ENCODE peak calls at places on chromosomes 4 and X, in eight cellular contexts. R, K, I, Z, W, L, A and T are unnamed samples. For H3K4me1, the result is how much of the 10 kb centered on the place peaks cover.

GRCh38 chr4:176436500-176436973 is 116.8 kb downstream of the SPCS3 start:
- DNase-seq in R (peak), K (no peak), I (no peak), Z (no peak), W (no peak), L (no peak), A (peak), T (no peak)

GRCh38 chr4:107035711-107036601 is at the start of gene DKK2:
- DNase-seq in R (no peak), K (no peak), I (no peak), Z (peak), W (peak), L (no peak), A (no peak), T (peak)

GRCh38 chr4:186067757-186068385 is 1.1 kb upstream of the TLR3 start:
- DNase-seq in R (no peak), K (peak), I (peak), Z (peak), W (no peak), L (peak), A (peak), T (peak)

GRCh38 chr4:112058433-112058832 is 86.8 kb upstream of the FAM241A start:
- DNase-seq in R (no peak), K (no peak), I (no peak), Z (no peak), W (no peak), L (no peak), A (no peak), T (no peak)

GRCh38 chr4:13236485-13236884 is 247.7 kb downstream of the RAB28 start:
- DNase-seq in R (no peak), K (no peak), I (no peak), Z (no peak), W (no peak), L (no peak), A (no peak), T (no peak)

GRCh38 chr4:52250124-52250523 is 199.0 kb downstream of the SPATA18 start:
- DNase-seq in R (no peak), K (peak), I (peak), Z (no peak), W (no peak), L (no peak), A (no peak), T (peak)

GRCh38 chr4:38069271-38069760 is 109.1 kb downstream of the PTTG2 start:
- DNase-seq in R (peak), K (peak), I (no peak), Z (peak), W (no peak), L (no peak), A (peak), T (peak)

GRCh38 chrX:139826065-139827044 is 106.5 kb downstream of the ATP11C start:
- DNase-seq in R (no peak), K (no peak), I (no peak), Z (no peak), W (no peak), L (no peak), A (peak), T (peak)

GRCh38 chr4:113969935-113970334 is 9.5 kb downstream of the ARSJ start:
- DNase-seq in R (no peak), K (no peak), I (no peak), Z (no peak), W (no peak), L (no peak), A (no peak), T (no peak)

GRCh38 chr4:138611721-138612120 is 369.6 kb upstream of the SLC7A11 start:
- DNase-seq in R (no peak), K (no peak), I (no peak), Z (no peak), W (no peak), L (no peak), A (no peak), T (peak)

GRCh38 chr4:69830529-69831269 is 29.2 kb downstream of the SULT1E1 start:
- DNase-seq in R (no peak), K (peak), I (no peak), Z (peak), W (no peak), L (no peak), A (peak), T (no peak)

GRCh38 chrX:16445166-16445752 is 204.7 kb upstream of the S100G start:
- DNase-seq in R (peak), K (peak), I (peak), Z (peak), W (no peak), L (peak), A (peak), T (peak)

GRCh38 chr4:113020966-113021365 is 28.5 kb upstream of the ANK2 start:
- DNase-seq in R (no peak), K (no peak), I (peak), Z (no peak), W (no peak), L (no peak), A (peak), T (peak)

GRCh38 chrX:103845165-103845653 is 13.2 kb upstream of the RAB9B start:
- DNase-seq in R (peak), K (peak), I (peak), Z (peak), W (peak), L (peak), A (peak), T (peak)

GRCh38 chrX:13750204-13750603 is 15.7 kb downstream of the OFD1 start:
- DNase-seq in R (peak), K (no peak), I (no peak), Z (peak), W (no peak), L (peak), A (peak), T (peak)

GRCh38 chr4:141786921-141787320 is 150.5 kb downstream of the IL15 start:
- DNase-seq in R (no peak), K (no peak), I (no peak), Z (no peak), W (no peak), L (no peak), A (no peak), T (no peak)

GRCh38 chrX:2484721-2485459 is 15.9 kb downstream of the DHRSX start:
- DNase-seq in R (no peak), K (no peak), I (peak), Z (no peak), W (no peak), L (no peak), A (peak), T (peak)

GRCh38 chr4:175470141-175470540 is 341.9 kb downstream of the GPM6A start:
- DNase-seq in R (no peak), K (no peak), I (no peak), Z (no peak), W (no peak), L (no peak), A (no peak), T (no peak)

GRCh38 chrX:29478336-29479069 is 736.9 kb upstream of the MAGEB2 start:
- DNase-seq in R (peak), K (peak), I (peak), Z (peak), W (no peak), L (no peak), A (peak), T (peak)

GRCh38 chr4:140156529-140157171 is 2.7 kb upstream of the MAML3 start:
- DNase-seq in R (no peak), K (no peak), I (no peak), Z (no peak), W (no peak), L (peak), A (no peak), T (no peak)

GRCh38 chr4:142435599-142436235 is 410.4 kb downstream of the INPP4B start:
- DNase-seq in R (no peak), K (peak), I (no peak), Z (peak), W (no peak), L (no peak), A (no peak), T (peak)

GRCh38 chr4:99644453-99644852 is 13.2 kb downstream of the C4orf54 start:
- DNase-seq in R (no peak), K (no peak), I (no peak), Z (no peak), W (no peak), L (no peak), A (no peak), T (no peak)

GRCh38 chr4:7372673-7373072 is 62.1 kb downstream of the PSAPL1 start:
- DNase-seq in R (no peak), K (no peak), I (no peak), Z (no peak), W (peak), L (no peak), A (peak), T (peak)

GRCh38 chr4:108828620-108829019 is 65.8 kb upstream of the ETNPPL start:
- DNase-seq in R (no peak), K (peak), I (no peak), Z (no peak), W (no peak), L (no peak), A (no peak), T (peak)

GRCh38 chr4:147732516-147733193 is 767 bp downstream of the ARHGAP10 start:
- DNase-seq in R (peak), K (peak), I (peak), Z (peak), W (peak), L (peak), A (peak), T (peak)

GRCh38 chr4:53618321-53618720 is 27.0 kb upstream of the LNX1 start:
- DNase-seq in R (no peak), K (no peak), I (no peak), Z (no peak), W (no peak), L (no peak), A (no peak), T (no peak)

GRCh38 chr4:25865586-25865985 is 2.8 kb upstream of the SEL1L3 start:
- DNase-seq in R (peak), K (peak), I (no peak), Z (peak), W (no peak), L (no peak), A (no peak), T (peak)

GRCh38 chr4:111400736-111401135 is 744.5 kb upstream of the FAM241A start:
- DNase-seq in R (no peak), K (peak), I (peak), Z (no peak), W (no peak), L (no peak), A (peak), T (peak)

GRCh38 chr4:151489462-151490203 is 80.7 kb downstream of the FHIP1A start:
- DNase-seq in R (no peak), K (no peak), I (no peak), Z (no peak), W (no peak), L (no peak), A (no peak), T (no peak)

GRCh38 chr4:131638776-131639175 is 1510.3 kb upstream of the PCDH10 start:
- DNase-seq in R (no peak), K (no peak), I (no peak), Z (no peak), W (no peak), L (no peak), A (peak), T (no peak)

GRCh38 chr4:131649227-131649626 is 1499.9 kb upstream of the PCDH10 start:
- DNase-seq in R (no peak), K (no peak), I (no peak), Z (no peak), W (no peak), L (no peak), A (no peak), T (no peak)

DNA sequence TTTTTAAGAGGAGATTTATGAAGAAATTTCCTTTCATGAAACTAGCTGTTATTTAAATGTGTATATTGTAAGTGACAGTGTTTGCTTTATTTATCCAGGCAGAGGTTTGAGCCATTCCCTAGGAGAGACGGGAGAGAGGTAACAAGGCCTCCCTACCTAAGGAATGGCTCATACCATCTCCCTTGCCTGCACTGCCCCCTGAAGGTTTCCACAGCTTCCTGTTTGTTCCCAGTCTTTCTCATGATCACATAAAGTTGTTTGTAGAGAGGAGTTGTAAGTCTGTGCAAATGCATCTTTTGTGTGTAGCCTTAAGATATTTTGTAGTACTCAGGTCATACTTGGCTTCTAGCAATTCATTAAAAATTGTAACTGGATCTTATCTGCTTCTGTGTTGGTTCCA is 1504.5 kb upstream of the PCDH10 start:
- DNase-seq in R (no peak), K (no peak), I (peak), Z (no peak), W (no peak), L (no peak), A (peak), T (peak)
- TF ChIP-seq CTCF in R (no peak), K (no peak), I (peak), Z (peak), W (no peak), L (no peak), A (peak), T (peak)

GRCh38 chrX:20285513-20285912 is 18.8 kb upstream of the RPS6KA3 start:
- DNase-seq in R (no peak), K (no peak), I (no peak), Z (no peak), W (no peak), L (no peak), A (no peak), T (no peak)
- H3K4me1 ChIP-seq in R (under half), K (under half), I (under half), Z (under half), W (under half), L (under half), A (under half), T (under half)

DNA sequence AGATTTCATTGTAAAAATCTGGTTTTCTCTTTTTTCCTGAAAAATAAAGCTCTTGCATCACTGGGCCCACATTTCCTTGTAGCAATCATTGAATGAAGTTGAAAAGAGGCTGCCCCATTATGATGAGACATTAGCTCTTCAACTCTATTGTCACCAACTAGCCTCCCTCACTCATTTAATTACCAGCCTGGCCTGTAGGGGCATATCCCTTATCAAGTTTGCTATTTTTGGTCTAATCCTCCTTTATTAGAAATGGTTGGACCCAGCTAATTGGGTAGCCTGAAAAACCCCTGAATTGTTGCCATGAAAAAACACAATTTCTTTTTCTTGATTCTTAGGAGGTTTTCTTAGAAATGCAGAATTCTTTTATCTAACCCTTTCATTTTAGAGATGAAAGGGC is 164.6 kb upstream of the CASK start:
- DNase-seq in R (no peak), K (no peak), I (no peak), Z (no peak), W (no peak), L (no peak), A (no peak), T (no peak)
- TF ChIP-seq CTCF in R (no peak), K (no peak), I (no peak), Z (no peak), W (no peak), L (no peak), A (no peak), T (no peak)

GRCh38 chrX:39787999-39788398 is 309.8 kb downstream of the BCOR start:
- DNase-seq in R (no peak), K (no peak), I (no peak), Z (no peak), W (no peak), L (no peak), A (no peak), T (no peak)
- H3K4me1 ChIP-seq in R (under half), K (under half), I (under half), Z (under half), W (under half), L (under half), A (under half), T (under half)

DNA sequence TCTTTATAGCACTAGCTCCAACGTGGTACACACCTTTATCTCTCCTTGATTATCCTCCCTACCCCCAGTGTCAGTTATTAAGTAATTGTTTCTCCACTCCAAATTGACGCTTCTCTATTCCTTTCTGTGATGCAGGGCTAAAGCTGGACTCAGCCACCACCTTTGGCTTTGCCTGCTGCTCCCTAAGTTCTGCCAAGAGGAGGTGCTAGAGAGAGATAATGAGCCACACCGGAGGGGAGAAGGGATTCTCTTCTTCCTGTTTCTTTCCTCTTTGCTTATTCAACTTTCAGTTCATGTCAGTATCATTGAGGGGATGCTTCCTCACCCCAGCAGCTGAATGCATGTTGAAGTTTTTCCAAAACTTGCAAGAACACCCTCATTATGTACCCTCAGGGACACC is 176.5 kb downstream of the GBA3 start:
- DNase-seq in R (no peak), K (no peak), I (no peak), Z (no peak), W (no peak), L (no peak), A (no peak), T (no peak)
- TF ChIP-seq CTCF in R (no peak), K (no peak), I (no peak), Z (no peak), W (no peak), L (no peak), A (no peak), T (no peak)

DNA sequence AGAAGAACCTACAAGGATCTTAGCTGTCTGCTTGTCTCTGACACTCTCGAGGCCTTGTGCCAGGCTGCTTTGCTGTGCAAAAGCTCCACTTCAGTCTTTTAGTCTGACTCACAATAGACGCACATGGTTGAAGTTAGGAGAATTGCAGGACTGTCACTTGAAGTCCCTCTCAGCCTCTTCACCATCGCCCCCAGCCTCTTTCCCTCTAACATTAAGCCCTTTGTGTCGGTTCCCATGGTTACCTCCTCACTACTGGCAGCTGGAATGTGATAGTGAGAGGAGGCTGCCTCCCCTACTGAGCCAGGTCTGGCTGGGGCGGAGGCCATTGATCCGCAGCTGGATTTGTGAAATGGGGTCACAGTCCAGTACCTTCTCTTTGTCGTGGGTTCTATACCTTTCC is 201.8 kb downstream of the SOWAHB start:
- DNase-seq in R (no peak), K (no peak), I (no peak), Z (peak), W (no peak), L (no peak), A (peak), T (peak)
- H3K4me1 ChIP-seq in R (half or more), K (under half), I (under half), Z (under half), W (under half), L (under half), A (under half), T (under half)

DNA sequence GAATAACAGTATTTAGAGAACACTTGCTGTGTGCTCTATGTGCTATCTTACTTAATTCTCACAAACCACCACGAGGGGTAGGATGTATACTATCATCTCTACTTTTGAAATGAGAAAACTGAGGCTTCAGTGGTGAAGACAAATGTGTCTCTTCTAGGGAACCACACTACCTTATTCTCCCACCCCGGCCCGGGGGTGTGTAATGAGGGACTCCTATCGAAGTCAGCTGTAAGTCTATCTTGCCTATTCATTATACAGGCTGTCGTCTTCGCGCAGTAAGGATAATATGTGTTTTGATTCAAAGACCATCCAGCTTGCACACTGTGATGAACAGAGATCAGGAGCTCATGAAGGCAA is 1.1 kb downstream of the NOP14 start:
- DNase-seq in R (no peak), K (no peak), I (no peak), Z (no peak), W (no peak), L (no peak), A (no peak), T (no peak)
- TF ChIP-seq CTCF in R (no peak), K (no peak), I (no peak), Z (no peak), W (no peak), L (no peak), A (peak), T (peak)

GRCh38 chr4:3043272-3044020 is 30.9 kb downstream of the HTT-AS start:
- DNase-seq in R (no peak), K (no peak), I (no peak), Z (no peak), W (no peak), L (no peak), A (no peak), T (no peak)
- H3K4me1 ChIP-seq in R (under half), K (under half), I (under half), Z (under half), W (under half), L (under half), A (under half), T (under half)

GRCh38 chr4:82965763-82966162 is 44.9 kb downstream of the LIN54 start:
- DNase-seq in R (no peak), K (no peak), I (no peak), Z (no peak), W (no peak), L (no peak), A (no peak), T (no peak)
- TF ChIP-seq CTCF in R (no peak), K (no peak), I (no peak), Z (no peak), W (no peak), L (no peak), A (no peak), T (no peak)